ENCODE peak calls at places on chromosomes 2 and 18, in four cellular contexts. One of them, this sample, is unnamed.

GRCh38 chr2:85811850-85812735 is 58.3 kb downstream of the ATOH8 start:
- DNase-seq in AG04449: no peak
- DNase-seq in K562: no peak
- DNase-seq in kidney: peak
- DNase-seq in this sample: no peak

GRCh38 chr2:174048238-174048637 is 83.1 kb upstream of the SP3 start:
- DNase-seq in AG04449: no peak
- DNase-seq in K562: no peak
- DNase-seq in kidney: no peak
- DNase-seq in this sample: no peak

GRCh38 chr2:97660044-97660774 is 3.6 kb downstream of the ACTR1B start:
- DNase-seq in AG04449: no peak
- DNase-seq in K562: no peak
- DNase-seq in kidney: peak
- DNase-seq in this sample: no peak

GRCh38 chr18:40577255-40577654 is 1377.8 kb upstream of the PIK3C3 start:
- DNase-seq in K562: no peak
- DNase-seq in AG04449: peak
- DNase-seq in kidney: no peak
- DNase-seq in this sample: no peak

GRCh38 chr2:171811229-171811628 is 82.8 kb downstream of the SLC25A12 start:
- DNase-seq in K562: peak
- DNase-seq in AG04449: no peak
- DNase-seq in kidney: no peak
- DNase-seq in this sample: peak

GRCh38 chr2:51997571-51997970 is 965.6 kb upstream of the NRXN1 start:
- DNase-seq in kidney: no peak
- DNase-seq in K562: peak
- DNase-seq in AG04449: no peak
- DNase-seq in this sample: no peak

GRCh38 chr18:13308369-13308768 is 89.8 kb downstream of the LDLRAD4 start:
- DNase-seq in K562: no peak
- DNase-seq in kidney: no peak
- DNase-seq in AG04449: no peak
- DNase-seq in this sample: no peak

GRCh38 chr2:178404380-178404767 is 46.6 kb downstream of the PRKRA start:
- DNase-seq in kidney: no peak
- DNase-seq in AG04449: no peak
- DNase-seq in K562: peak
- DNase-seq in this sample: peak

GRCh38 chr2:71292159-71292558 is 39.4 kb upstream of the ZNF638 start:
- DNase-seq in kidney: no peak
- DNase-seq in K562: no peak
- DNase-seq in AG04449: no peak
- DNase-seq in this sample: no peak

GRCh38 chr2:237198144-237198900 is 112.6 kb downstream of the COPS8 start:
- DNase-seq in AG04449: no peak
- DNase-seq in kidney: no peak
- DNase-seq in K562: no peak
- DNase-seq in this sample: peak

DNA sequence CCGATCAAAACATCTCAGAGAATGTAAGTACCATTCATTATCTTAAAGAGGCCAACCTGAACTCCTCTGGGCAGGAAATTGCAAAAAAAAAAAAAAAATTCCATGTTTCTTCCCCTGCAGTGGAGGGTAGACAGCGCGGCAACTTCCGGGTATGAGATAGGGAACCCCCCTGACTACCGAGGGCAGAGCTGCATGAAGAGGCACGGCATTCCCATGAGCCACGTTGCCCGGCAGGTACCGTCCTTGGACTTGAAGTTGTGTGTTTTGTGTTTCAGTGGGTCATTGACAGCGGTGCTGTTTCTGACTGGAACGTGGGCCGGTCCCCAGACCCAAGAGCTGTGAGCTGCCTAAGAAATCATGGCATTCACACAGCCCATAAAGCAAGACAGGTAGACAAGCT is 7.2 kb downstream of the ACP1 start:
- DNase-seq in K562: no peak
- DNase-seq in kidney: peak
- DNase-seq in AG04449: no peak
- DNase-seq in this sample: no peak
- H3K4me3 ChIP-seq in K562: no peak
- H3K4me3 ChIP-seq in kidney: no peak
- H3K4me3 ChIP-seq in AG04449: no peak
- H3K4me3 ChIP-seq in this sample: no peak

GRCh38 chr2:218583983-218584850 is 15.6 kb downstream of the CNOT9 start:
- DNase-seq in K562: no peak
- DNase-seq in AG04449: no peak
- DNase-seq in kidney: no peak
- DNase-seq in this sample: no peak
- TF ChIP-seq CTCF in K562: no peak
- TF ChIP-seq CTCF in AG04449: no peak
- TF ChIP-seq CTCF in kidney: no peak
- TF ChIP-seq CTCF in this sample: peak

GRCh38 chr2:9780368-9781130 is 62.7 kb upstream of the TAF1B start:
- DNase-seq in kidney: peak
- DNase-seq in K562: no peak
- DNase-seq in AG04449: no peak
- DNase-seq in this sample: no peak
- H3K4me3 ChIP-seq in kidney: no peak
- H3K4me3 ChIP-seq in K562: no peak
- H3K4me3 ChIP-seq in AG04449: no peak
- H3K4me3 ChIP-seq in this sample: no peak

GRCh38 chr18:66990909-66991308 is 387.0 kb upstream of the CDH19 start:
- DNase-seq in kidney: no peak
- DNase-seq in K562: no peak
- DNase-seq in AG04449: no peak
- DNase-seq in this sample: no peak
- TF ChIP-seq CTCF in kidney: no peak
- TF ChIP-seq CTCF in K562: no peak
- TF ChIP-seq CTCF in AG04449: no peak
- TF ChIP-seq CTCF in this sample: no peak

DNA sequence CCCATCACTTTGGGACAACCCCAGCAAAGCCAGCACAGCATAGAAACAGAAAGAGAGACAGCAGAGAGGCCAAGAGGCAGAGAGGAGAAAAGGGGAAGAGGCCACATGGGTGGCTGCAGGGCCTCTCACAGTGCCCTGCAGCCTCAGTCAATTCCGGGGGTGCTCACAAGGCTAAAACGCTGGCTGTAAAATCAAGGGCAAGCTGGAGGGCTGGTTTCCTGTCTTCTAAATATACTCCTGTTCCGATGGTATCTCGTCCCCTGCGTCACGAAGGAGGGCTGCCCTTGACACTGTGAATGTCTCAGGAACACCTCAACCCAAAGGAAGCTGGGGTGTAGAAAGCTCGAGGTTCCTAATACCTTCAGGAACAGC is 166.5 kb upstream of the ID2 start:
- DNase-seq in AG04449: no peak
- DNase-seq in kidney: no peak
- DNase-seq in K562: no peak
- DNase-seq in this sample: no peak
- H3K4me3 ChIP-seq in AG04449: no peak
- H3K4me3 ChIP-seq in kidney: no peak
- H3K4me3 ChIP-seq in K562: no peak
- H3K4me3 ChIP-seq in this sample: no peak

GRCh38 chr18:74331404-74331803 is 15.8 kb downstream of the C18orf63 start:
- DNase-seq in AG04449: no peak
- DNase-seq in kidney: no peak
- DNase-seq in K562: peak
- DNase-seq in this sample: peak
- TF ChIP-seq CTCF in AG04449: peak
- TF ChIP-seq CTCF in kidney: peak
- TF ChIP-seq CTCF in K562: peak
- TF ChIP-seq CTCF in this sample: peak

GRCh38 chr18:47150824-47151366 is 595 bp upstream of the HDHD2 start:
- DNase-seq in K562: no peak
- DNase-seq in AG04449: no peak
- DNase-seq in kidney: no peak
- DNase-seq in this sample: no peak

GRCh38 chr18:47150029-47150823 is at the start of gene HDHD2:
- DNase-seq in kidney: peak
- DNase-seq in AG04449: no peak
- DNase-seq in K562: peak
- DNase-seq in this sample: peak

GRCh38 chr18:47149457-47150028 is 757 bp downstream of the HDHD2 start:
- DNase-seq in AG04449: no peak
- DNase-seq in kidney: no peak
- DNase-seq in K562: peak
- DNase-seq in this sample: no peak

DNA sequence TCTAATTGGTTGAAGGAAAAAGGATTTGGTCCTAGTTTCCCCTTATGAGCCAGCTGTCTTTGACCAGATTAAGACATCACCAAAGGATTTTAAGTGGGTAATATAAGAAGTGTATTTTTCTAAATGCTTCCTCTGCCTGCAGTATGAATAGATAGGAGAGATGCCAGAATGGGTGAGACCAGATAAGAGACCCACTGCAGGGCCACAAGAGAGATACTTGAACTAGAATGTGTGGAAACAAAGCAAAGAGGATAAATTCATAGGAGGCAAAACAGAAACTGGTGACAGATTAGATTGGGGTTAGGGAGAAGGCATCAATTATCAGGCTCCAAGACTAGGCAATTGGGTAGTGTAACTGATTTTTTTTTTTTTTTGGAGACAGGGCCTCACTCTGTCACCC is 1.2 kb upstream of the HDHD2 start:
- DNase-seq in kidney: no peak
- DNase-seq in AG04449: no peak
- DNase-seq in K562: peak
- DNase-seq in this sample: no peak
- H3K4me3 ChIP-seq in kidney: peak
- H3K4me3 ChIP-seq in AG04449: peak
- H3K4me3 ChIP-seq in K562: no peak
- H3K4me3 ChIP-seq in this sample: peak

GRCh38 chr2:17576802-17577201 is 36.3 kb downstream of the VSNL1 start:
- DNase-seq in kidney: no peak
- DNase-seq in AG04449: no peak
- DNase-seq in K562: no peak
- DNase-seq in this sample: no peak

GRCh38 chr2:17574406-17575073 is 34.0 kb downstream of the VSNL1 start:
- DNase-seq in kidney: no peak
- DNase-seq in K562: no peak
- DNase-seq in AG04449: no peak
- DNase-seq in this sample: no peak

GRCh38 chr2:17573806-17574175 is 33.3 kb downstream of the VSNL1 start:
- DNase-seq in K562: no peak
- DNase-seq in AG04449: no peak
- DNase-seq in kidney: no peak
- DNase-seq in this sample: no peak

GRCh38 chr2:17571681-17572080 is 31.2 kb downstream of the VSNL1 start:
- DNase-seq in AG04449: no peak
- DNase-seq in kidney: no peak
- DNase-seq in K562: no peak
- DNase-seq in this sample: no peak

DNA sequence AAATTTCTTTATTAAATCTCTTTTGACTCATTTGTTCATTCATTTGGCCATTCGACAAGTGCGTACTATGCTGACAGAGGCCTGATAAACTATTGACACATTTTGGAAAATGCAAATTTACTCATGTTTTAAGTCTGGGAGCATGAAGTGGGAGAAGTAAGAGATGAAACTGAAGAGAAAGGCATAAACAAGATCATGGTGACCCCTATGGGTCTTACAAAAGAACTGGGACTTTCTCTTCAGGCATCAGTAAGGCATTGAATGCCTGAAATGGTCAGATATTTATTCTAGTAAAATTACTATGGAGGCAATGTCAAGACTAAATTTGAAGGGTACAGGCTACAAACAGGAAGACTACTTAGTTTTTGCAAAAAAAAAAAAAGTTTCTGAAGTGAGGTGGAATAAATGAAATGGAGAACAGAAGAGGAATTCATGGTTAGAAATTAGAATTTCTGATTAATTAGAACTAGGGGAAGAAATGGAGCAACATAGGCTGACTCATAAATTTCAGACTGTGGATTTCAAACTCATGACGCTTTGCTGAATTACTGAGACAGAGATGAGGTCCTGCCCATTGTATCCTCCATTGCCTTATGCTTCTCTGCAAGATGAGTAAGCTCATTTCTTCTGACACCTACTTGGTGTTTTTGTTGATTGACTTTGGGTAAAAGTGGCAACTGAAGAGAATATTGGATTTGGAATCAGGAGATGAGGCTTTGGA is 32.7 kb downstream of the VSNL1 start:
- DNase-seq in kidney: no peak
- DNase-seq in AG04449: no peak
- DNase-seq in K562: no peak
- DNase-seq in this sample: no peak
- TF ChIP-seq CTCF in kidney: no peak
- TF ChIP-seq CTCF in AG04449: no peak
- TF ChIP-seq CTCF in K562: no peak
- TF ChIP-seq CTCF in this sample: no peak

This sample was measured in HFF-Myc.